ENCODE peak calls at places on chromosomes 3 and 15, in seven cellular contexts. C, P, G, Z, Y, O and T are unnamed samples.

GRCh38 chr3:49724586-49724985 is 835 bp upstream of the GMPPB start:
- DNase-seq in P (no peak), O (no peak), Z (no peak), Y (peak; percentile 50), C (no peak), G (no peak), T (no peak)

GRCh38 chr3:480070-480469 is 283.5 kb downstream of the CHL1 start:
- DNase-seq in Z (no peak), Y (no peak), C (no peak), P (no peak), G (no peak), O (no peak), T (no peak)

GRCh38 chr3:29937185-29937584 is 656.3 kb downstream of the RBMS3 start:
- DNase-seq in G (no peak), Y (no peak), C (no peak), O (no peak), Z (no peak), P (no peak), T (no peak)

GRCh38 chr3:146577662-146578061 is 27.5 kb downstream of the PLSCR5 start:
- DNase-seq in C (peak; percentile 19), Z (no peak), O (peak; percentile 19), G (no peak), P (no peak), Y (peak; percentile 28), T (no peak)

GRCh38 chr3:10334461-10334860 is 13.5 kb upstream of the SEC13 start:
- DNase-seq in P (no peak), Y (no peak), G (no peak), O (no peak), C (no peak), Z (no peak), T (no peak)

GRCh38 chr3:131551761-131552160 is 49.0 kb upstream of the MRPL3 start:
- DNase-seq in P (no peak), C (no peak), G (no peak), O (no peak), Z (no peak), Y (no peak), T (no peak)

GRCh38 chr3:19060404-19060803 is 87.9 kb upstream of the KCNH8 start:
- DNase-seq in G (no peak), P (no peak), Z (no peak), C (no peak), O (no peak), Y (no peak), T (no peak)

GRCh38 chr3:180036092-180036677 is 552 bp downstream of the PEX5L start:
- DNase-seq in C (no peak), O (no peak), G (no peak), P (no peak), Z (no peak), Y (no peak), T (no peak)

GRCh38 chr3:128076783-128077624 is 24.8 kb downstream of the SEC61A1 start:
- DNase-seq in P (peak; percentile 71), G (no peak), O (no peak), Z (peak; percentile 29), C (no peak), Y (peak; percentile 47), T (no peak)

GRCh38 chr3:134369231-134369741 is 5.0 kb downstream of the AMOTL2 start:
- DNase-seq in C (no peak), G (no peak), P (no peak), Z (no peak), O (no peak), Y (no peak), T (no peak)

GRCh38 chr15:33639051-33639450 is 328.3 kb downstream of the RYR3 start:
- DNase-seq in C (no peak), P (no peak), G (no peak), Y (no peak), Z (no peak), O (no peak), T (no peak)

GRCh38 chr15:61155741-61156700 is 73.1 kb downstream of the RORA start:
- DNase-seq in Y (no peak), Z (no peak), O (no peak), C (peak; percentile 62), P (no peak), G (no peak), T (no peak)

GRCh38 chr15:78909791-78910228 is 35.0 kb downstream of the CTSH start:
- DNase-seq in G (no peak), Z (peak; percentile 52), P (no peak), Y (no peak), O (no peak), C (peak; percentile 38), T (no peak)

GRCh38 chr3:134404366-134404885 is 30.2 kb upstream of the AMOTL2 start:
- DNase-seq in Y (no peak), P (no peak), C (no peak), Z (no peak), O (no peak), G (no peak), T (no peak)

GRCh38 chr3:177249203-177249602 is 51.9 kb upstream of the TBL1XR1 start:
- DNase-seq in Z (no peak), O (no peak), G (no peak), Y (no peak), C (no peak), P (no peak), T (no peak)

GRCh38 chr3:16247282-16248058 is 17.3 kb downstream of the DPH3 start:
- DNase-seq in O (peak; percentile 66), P (peak; percentile 83), C (peak; percentile 84), Z (peak; percentile 81), Y (peak; percentile 76), G (peak; percentile 59), T (peak; percentile 55)

GRCh38 chr3:53011324-53011723 is 34.5 kb downstream of the SFMBT1 start:
- DNase-seq in G (no peak), P (no peak), C (no peak), Y (no peak), O (no peak), Z (no peak), T (no peak)

GRCh38 chr15:91424001-91424400 is 323.9 kb downstream of the SV2B start:
- DNase-seq in O (no peak), G (no peak), Z (no peak), C (no peak), P (no peak), Y (no peak), T (no peak)

GRCh38 chr3:81513591-81513990 is 247.9 kb downstream of the GBE1 start:
- DNase-seq in Z (no peak), C (no peak), P (no peak), Y (no peak), G (no peak), O (no peak), T (no peak)

GRCh38 chr15:85623648-85624047 is 171.1 kb downstream of the KLHL25 start:
- DNase-seq in Y (no peak), G (no peak), Z (no peak), O (no peak), P (no peak), C (no peak), T (no peak)